ENCODE peak calls at places on chromosomes 3 and 15, in four cellular contexts. E is NCI-H524, L is OCI-M1, S is dorsolateral prefrontal cortex. X is an unnamed sample.

GRCh38 chr15:100593431-100593830 is 8.6 kb downstream of the LINS1 start:
- DNase-seq in E (no peak), L (no peak), S (no peak), X (no peak)

GRCh38 chr3:14564741-14565140 is 24.6 kb upstream of the GRIP2 start:
- DNase-seq in E (no peak), L (no peak), S (no peak), X (no peak)

GRCh38 chr3:131526801-131527347 is 24.1 kb upstream of the MRPL3 start:
- DNase-seq in E (peak; percentile 23), L (peak; percentile 80), S (peak; percentile 51), X (peak; percentile 36)

GRCh38 chr15:85276921-85277320 is 103.5 kb upstream of the AKAP13 start:
- DNase-seq in E (no peak), L (no peak), S (no peak), X (no peak)

GRCh38 chr3:140403559-140403958 is 274.3 kb upstream of the TRIM42 start:
- DNase-seq in E (no peak), L (no peak), S (no peak), X (no peak)

GRCh38 chr15:39243396-39243795 is 337.5 kb upstream of the THBS1 start:
- DNase-seq in E (no peak), L (no peak), S (no peak), X (no peak)

GRCh38 chr15:34647569-34648334 is 64.3 kb upstream of the GOLGA8B start:
- DNase-seq in E (no peak), L (peak; percentile 64), S (no peak), X (no peak)

GRCh38 chr3:187015903-187016638 is 85.7 kb downstream of the ST6GAL1 start:
- DNase-seq in E (no peak), L (no peak), S (no peak), X (no peak)

GRCh38 chr3:157092219-157092618 is 67.7 kb downstream of the CCNL1 start:
- DNase-seq in E (no peak), L (no peak), S (no peak), X (no peak)

GRCh38 chr3:69204315-69204957 is 82.0 kb upstream of the LMOD3 start:
- DNase-seq in E (peak; percentile 7), L (no peak), S (no peak), X (no peak)

GRCh38 chr3:187713504-187713903 is 11.1 kb upstream of the RTP2 start:
- DNase-seq in E (no peak), L (peak; percentile 54), S (no peak), X (no peak)